ENCODE peak calls at places on chromosomes 3 and 15, in four cellular contexts. One of them, this sample, is unnamed.

GRCh38 chr3:97871788-97872187 is 50.0 kb downstream of the CRYBG3 start:
- DNase-seq in EH: no peak
- DNase-seq in A549: no peak
- DNase-seq in hepatic stellate cell: no peak
- DNase-seq in this sample: no peak

GRCh38 chr3:161171113-161171512 is 50.0 kb upstream of the NMD3 start:
- DNase-seq in EH: peak
- DNase-seq in hepatic stellate cell: peak
- DNase-seq in A549: no peak
- DNase-seq in this sample: no peak

GRCh38 chr15:64092864-64093626 is 593 bp downstream of the CIAO2A start:
- DNase-seq in hepatic stellate cell: peak
- DNase-seq in EH: peak
- DNase-seq in A549: peak
- DNase-seq in this sample: no peak

GRCh38 chr3:29484633-29485032 is 203.8 kb downstream of the RBMS3 start:
- DNase-seq in EH: no peak
- DNase-seq in A549: no peak
- DNase-seq in hepatic stellate cell: no peak
- DNase-seq in this sample: no peak

GRCh38 chr15:96332854-96333193 is 2.3 kb downstream of the NR2F2 start:
- DNase-seq in EH: peak
- DNase-seq in A549: no peak
- DNase-seq in hepatic stellate cell: peak
- DNase-seq in this sample: no peak

GRCh38 chr15:78750566-78750965 is 60.7 kb downstream of the ADAMTS7 start:
- DNase-seq in A549: no peak
- DNase-seq in hepatic stellate cell: no peak
- DNase-seq in EH: no peak
- DNase-seq in this sample: no peak

GRCh38 chr15:56207711-56208110 is 36.0 kb downstream of the RFX7 start:
- DNase-seq in hepatic stellate cell: no peak
- DNase-seq in EH: no peak
- DNase-seq in A549: no peak
- DNase-seq in this sample: no peak

GRCh38 chr3:13709706-13710105 is 160.8 kb downstream of the FBLN2 start:
- DNase-seq in hepatic stellate cell: no peak
- DNase-seq in EH: no peak
- DNase-seq in A549: no peak
- DNase-seq in this sample: no peak

GRCh38 chr3:12553921-12554391 is 2.9 kb upstream of the MKRN2 start:
- DNase-seq in hepatic stellate cell: peak
- DNase-seq in EH: peak
- DNase-seq in A549: no peak
- DNase-seq in this sample: no peak

GRCh38 chr3:9397331-9397910 is at the start of gene SETD5:
- DNase-seq in hepatic stellate cell: peak
- DNase-seq in EH: peak
- DNase-seq in A549: peak
- DNase-seq in this sample: peak